ENCODE peak calls at places on chromosomes 1 and 21, in nine cellular contexts. One of them, this sample, is unnamed.

GRCh38 chr1:209689484-209689883 is 14.3 kb downstream of the G0S2 start:
- DNase-seq in RWPE1: no peak
- DNase-seq in GM20000: no peak
- DNase-seq in epithelial cell of esophagus: peak
- DNase-seq in fibroblast of lung: no peak
- DNase-seq in suprapubic skin: no peak
- DNase-seq in dorsolateral prefrontal cortex: no peak
- DNase-seq in kidney epithelial cell: no peak
- DNase-seq in left lung: no peak
- DNase-seq in this sample: no peak

GRCh38 chr1:231494439-231495110 is 33.9 kb upstream of the TSNAX start:
- DNase-seq in RWPE1: no peak
- DNase-seq in GM20000: no peak
- DNase-seq in epithelial cell of esophagus: no peak
- DNase-seq in fibroblast of lung: no peak
- DNase-seq in suprapubic skin: no peak
- DNase-seq in dorsolateral prefrontal cortex: no peak
- DNase-seq in kidney epithelial cell: no peak
- DNase-seq in left lung: no peak
- DNase-seq in this sample: no peak

GRCh38 chr1:186078245-186078644 is 296.8 kb downstream of the TPR start:
- DNase-seq in RWPE1: no peak
- DNase-seq in GM20000: peak
- DNase-seq in epithelial cell of esophagus: peak
- DNase-seq in fibroblast of lung: no peak
- DNase-seq in suprapubic skin: no peak
- DNase-seq in dorsolateral prefrontal cortex: no peak
- DNase-seq in kidney epithelial cell: no peak
- DNase-seq in left lung: no peak
- DNase-seq in this sample: no peak

GRCh38 chr1:17729909-17730308 is 25.2 kb upstream of the ACTL8 start:
- DNase-seq in RWPE1: no peak
- DNase-seq in GM20000: no peak
- DNase-seq in epithelial cell of esophagus: no peak
- DNase-seq in fibroblast of lung: no peak
- DNase-seq in suprapubic skin: no peak
- DNase-seq in dorsolateral prefrontal cortex: no peak
- DNase-seq in kidney epithelial cell: no peak
- DNase-seq in left lung: no peak
- DNase-seq in this sample: no peak

GRCh38 chr1:85471558-85471957 is 6.6 kb upstream of the DDAH1 start:
- DNase-seq in RWPE1: no peak
- DNase-seq in GM20000: no peak
- DNase-seq in epithelial cell of esophagus: no peak
- DNase-seq in fibroblast of lung: no peak
- DNase-seq in suprapubic skin: no peak
- DNase-seq in dorsolateral prefrontal cortex: no peak
- DNase-seq in kidney epithelial cell: no peak
- DNase-seq in left lung: no peak
- DNase-seq in this sample: no peak

GRCh38 chr1:14184346-14184963 is 414.0 kb upstream of the KAZN start:
- DNase-seq in RWPE1: no peak
- DNase-seq in GM20000: no peak
- DNase-seq in epithelial cell of esophagus: no peak
- DNase-seq in fibroblast of lung: no peak
- DNase-seq in suprapubic skin: no peak
- DNase-seq in dorsolateral prefrontal cortex: no peak
- DNase-seq in kidney epithelial cell: no peak
- DNase-seq in left lung: no peak
- DNase-seq in this sample: no peak

GRCh38 chr1:29985376-29985945 is 737.9 kb downstream of the MATN1 start:
- DNase-seq in RWPE1: no peak
- DNase-seq in GM20000: no peak
- DNase-seq in epithelial cell of esophagus: no peak
- DNase-seq in fibroblast of lung: no peak
- DNase-seq in suprapubic skin: no peak
- DNase-seq in dorsolateral prefrontal cortex: no peak
- DNase-seq in kidney epithelial cell: no peak
- DNase-seq in left lung: no peak
- DNase-seq in this sample: no peak

GRCh38 chr1:242002528-242002927 is 3.6 kb upstream of the MAP1LC3C start:
- DNase-seq in RWPE1: no peak
- DNase-seq in GM20000: no peak
- DNase-seq in epithelial cell of esophagus: no peak
- DNase-seq in fibroblast of lung: no peak
- DNase-seq in suprapubic skin: no peak
- DNase-seq in dorsolateral prefrontal cortex: no peak
- DNase-seq in kidney epithelial cell: no peak
- DNase-seq in left lung: no peak
- DNase-seq in this sample: no peak

GRCh38 chr1:3488432-3488831 is 34.0 kb downstream of the ARHGEF16 start:
- DNase-seq in RWPE1: no peak
- DNase-seq in GM20000: no peak
- DNase-seq in epithelial cell of esophagus: no peak
- DNase-seq in fibroblast of lung: no peak
- DNase-seq in suprapubic skin: no peak
- DNase-seq in dorsolateral prefrontal cortex: no peak
- DNase-seq in kidney epithelial cell: no peak
- DNase-seq in left lung: no peak
- DNase-seq in this sample: no peak

GRCh38 chr1:165408518-165408917 is 36.4 kb downstream of the RXRG start:
- DNase-seq in RWPE1: peak
- DNase-seq in GM20000: peak
- DNase-seq in epithelial cell of esophagus: peak
- DNase-seq in fibroblast of lung: peak
- DNase-seq in suprapubic skin: no peak
- DNase-seq in dorsolateral prefrontal cortex: no peak
- DNase-seq in kidney epithelial cell: peak
- DNase-seq in left lung: no peak
- DNase-seq in this sample: peak

GRCh38 chr1:214917081-214917635 is 165.4 kb upstream of the KCNK2 start:
- DNase-seq in RWPE1: no peak
- DNase-seq in GM20000: no peak
- DNase-seq in epithelial cell of esophagus: no peak
- DNase-seq in fibroblast of lung: no peak
- DNase-seq in suprapubic skin: no peak
- DNase-seq in dorsolateral prefrontal cortex: no peak
- DNase-seq in kidney epithelial cell: no peak
- DNase-seq in left lung: no peak
- DNase-seq in this sample: no peak

GRCh38 chr1:57719274-57719673 is 295.4 kb upstream of the DAB1 start:
- DNase-seq in RWPE1: no peak
- DNase-seq in GM20000: no peak
- DNase-seq in epithelial cell of esophagus: no peak
- DNase-seq in fibroblast of lung: no peak
- DNase-seq in suprapubic skin: no peak
- DNase-seq in dorsolateral prefrontal cortex: no peak
- DNase-seq in kidney epithelial cell: no peak
- DNase-seq in left lung: no peak
- DNase-seq in this sample: no peak

GRCh38 chr1:119141020-119141424 is 569 bp upstream of the WARS2 start:
- DNase-seq in RWPE1: no peak
- DNase-seq in GM20000: no peak
- DNase-seq in epithelial cell of esophagus: peak
- DNase-seq in fibroblast of lung: no peak
- DNase-seq in suprapubic skin: no peak
- DNase-seq in dorsolateral prefrontal cortex: no peak
- DNase-seq in kidney epithelial cell: no peak
- DNase-seq in left lung: no peak
- DNase-seq in this sample: peak

GRCh38 chr1:202959276-202959620 is 1.1 kb upstream of the ADIPOR1 start:
- DNase-seq in RWPE1: peak
- DNase-seq in GM20000: no peak
- DNase-seq in epithelial cell of esophagus: peak
- DNase-seq in fibroblast of lung: peak
- DNase-seq in suprapubic skin: no peak
- DNase-seq in dorsolateral prefrontal cortex: no peak
- DNase-seq in kidney epithelial cell: peak
- DNase-seq in left lung: no peak
- DNase-seq in this sample: no peak

GRCh38 chr1:33007190-33008050 is 29.3 kb downstream of the AK2 start:
- DNase-seq in RWPE1: peak
- DNase-seq in GM20000: no peak
- DNase-seq in epithelial cell of esophagus: peak
- DNase-seq in fibroblast of lung: peak
- DNase-seq in suprapubic skin: no peak
- DNase-seq in dorsolateral prefrontal cortex: peak
- DNase-seq in kidney epithelial cell: peak
- DNase-seq in left lung: no peak
- DNase-seq in this sample: no peak
- TF ChIP-seq CTCF in RWPE1: peak
- TF ChIP-seq CTCF in GM20000: no peak
- TF ChIP-seq CTCF in epithelial cell of esophagus: peak
- TF ChIP-seq CTCF in fibroblast of lung: peak
- TF ChIP-seq CTCF in suprapubic skin: peak
- TF ChIP-seq CTCF in dorsolateral prefrontal cortex: peak
- TF ChIP-seq CTCF in kidney epithelial cell: peak
- TF ChIP-seq CTCF in left lung: peak
- TF ChIP-seq CTCF in this sample: peak

GRCh38 chr1:63000508-63000907 is 216.6 kb downstream of the ATG4C start:
- DNase-seq in RWPE1: no peak
- DNase-seq in GM20000: no peak
- DNase-seq in epithelial cell of esophagus: no peak
- DNase-seq in fibroblast of lung: no peak
- DNase-seq in suprapubic skin: no peak
- DNase-seq in dorsolateral prefrontal cortex: no peak
- DNase-seq in kidney epithelial cell: no peak
- DNase-seq in left lung: no peak
- DNase-seq in this sample: no peak

GRCh38 chr1:63005812-63006211 is 221.9 kb downstream of the ATG4C start:
- DNase-seq in RWPE1: no peak
- DNase-seq in GM20000: no peak
- DNase-seq in epithelial cell of esophagus: no peak
- DNase-seq in fibroblast of lung: no peak
- DNase-seq in suprapubic skin: no peak
- DNase-seq in dorsolateral prefrontal cortex: no peak
- DNase-seq in kidney epithelial cell: no peak
- DNase-seq in left lung: no peak
- DNase-seq in this sample: no peak

DNA sequence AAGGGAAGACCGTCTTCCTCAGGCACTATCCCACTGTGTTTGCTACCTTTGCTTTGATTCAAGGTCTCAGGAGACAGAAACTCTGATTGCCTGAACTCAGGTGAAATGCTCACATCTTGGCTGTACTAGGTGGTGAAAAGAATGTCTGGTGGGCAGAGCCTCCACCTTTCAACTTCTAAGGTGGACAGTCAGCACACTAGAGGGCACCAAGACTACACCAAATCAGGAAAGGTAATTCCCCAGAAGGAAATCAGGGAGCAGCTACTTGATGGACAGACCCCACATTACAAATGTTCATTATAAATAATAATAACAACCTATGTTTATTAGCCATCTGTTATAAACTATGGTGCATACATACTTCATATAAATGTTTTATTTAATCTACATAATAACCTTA is 220.9 kb downstream of the ATG4C start:
- DNase-seq in RWPE1: peak
- DNase-seq in GM20000: peak
- DNase-seq in epithelial cell of esophagus: peak
- DNase-seq in fibroblast of lung: peak
- DNase-seq in suprapubic skin: no peak
- DNase-seq in dorsolateral prefrontal cortex: no peak
- DNase-seq in kidney epithelial cell: no peak
- DNase-seq in left lung: no peak
- DNase-seq in this sample: no peak
- TF ChIP-seq CTCF in RWPE1: no peak
- TF ChIP-seq CTCF in GM20000: no peak
- TF ChIP-seq CTCF in epithelial cell of esophagus: peak
- TF ChIP-seq CTCF in fibroblast of lung: peak
- TF ChIP-seq CTCF in suprapubic skin: no peak
- TF ChIP-seq CTCF in dorsolateral prefrontal cortex: peak
- TF ChIP-seq CTCF in kidney epithelial cell: peak
- TF ChIP-seq CTCF in left lung: no peak
- TF ChIP-seq CTCF in this sample: peak

GRCh38 chr1:34884961-34885360 is 25.4 kb upstream of the SMIM12 start:
- DNase-seq in RWPE1: no peak
- DNase-seq in GM20000: peak
- DNase-seq in epithelial cell of esophagus: no peak
- DNase-seq in fibroblast of lung: no peak
- DNase-seq in suprapubic skin: no peak
- DNase-seq in dorsolateral prefrontal cortex: no peak
- DNase-seq in kidney epithelial cell: no peak
- DNase-seq in left lung: no peak
- DNase-seq in this sample: no peak
- TF ChIP-seq CTCF in RWPE1: no peak
- TF ChIP-seq CTCF in GM20000: peak
- TF ChIP-seq CTCF in epithelial cell of esophagus: no peak
- TF ChIP-seq CTCF in fibroblast of lung: no peak
- TF ChIP-seq CTCF in suprapubic skin: no peak
- TF ChIP-seq CTCF in dorsolateral prefrontal cortex: no peak
- TF ChIP-seq CTCF in kidney epithelial cell: no peak
- TF ChIP-seq CTCF in left lung: no peak
- TF ChIP-seq CTCF in this sample: no peak

DNA sequence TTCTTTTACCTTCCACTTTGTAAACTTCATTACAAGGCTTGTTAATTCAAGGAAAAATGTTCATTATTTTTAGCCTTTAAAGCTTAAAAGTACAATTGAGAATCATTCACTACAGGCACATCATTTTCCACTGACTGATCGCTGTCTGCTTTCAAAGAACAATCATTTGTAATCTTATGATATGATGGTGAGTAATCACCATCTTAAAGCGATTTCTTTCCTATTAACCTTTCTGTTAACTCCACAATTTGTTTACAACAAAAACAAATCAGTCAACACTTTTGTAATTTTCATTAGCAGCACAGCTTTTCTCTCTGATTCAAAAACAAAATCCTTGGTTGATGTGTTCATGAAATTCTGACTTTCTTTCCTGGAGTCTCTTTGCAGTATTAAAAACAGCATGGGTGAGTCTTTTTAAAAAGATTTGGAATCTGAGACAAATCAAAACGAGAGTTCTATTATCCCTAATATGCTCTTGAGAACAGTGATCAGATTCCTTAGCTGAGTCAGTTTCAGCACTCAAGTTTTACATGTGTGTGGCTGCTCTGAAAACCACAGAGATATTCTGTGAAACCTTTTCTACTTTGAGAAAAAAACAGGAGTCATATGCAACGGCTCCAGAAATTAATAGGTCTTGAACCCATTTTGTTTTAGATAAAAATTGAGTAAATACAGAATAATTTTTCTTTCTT is 145.8 kb upstream of the TMPRSS15 start:
- DNase-seq in RWPE1: no peak
- DNase-seq in GM20000: no peak
- DNase-seq in epithelial cell of esophagus: no peak
- DNase-seq in fibroblast of lung: peak
- DNase-seq in suprapubic skin: no peak
- DNase-seq in dorsolateral prefrontal cortex: no peak
- DNase-seq in kidney epithelial cell: no peak
- DNase-seq in left lung: no peak
- DNase-seq in this sample: no peak
- TF ChIP-seq CTCF in RWPE1: no peak
- TF ChIP-seq CTCF in GM20000: no peak
- TF ChIP-seq CTCF in epithelial cell of esophagus: no peak
- TF ChIP-seq CTCF in fibroblast of lung: no peak
- TF ChIP-seq CTCF in suprapubic skin: no peak
- TF ChIP-seq CTCF in dorsolateral prefrontal cortex: no peak
- TF ChIP-seq CTCF in kidney epithelial cell: no peak
- TF ChIP-seq CTCF in left lung: no peak
- TF ChIP-seq CTCF in this sample: no peak

This sample was measured in neural crest cell.